ENCODE peak calls at places on chromosome 12, in five cellular contexts. E, D, M, H and F are unnamed samples.

GRCh38 chr12:57175428-57176138 is 28.2 kb upstream of the LRP1-AS start:
- DNase-seq in E (peak; percentile 71), D (peak; percentile 85), M (no peak), H (peak; percentile 71), F (peak; percentile 40)

GRCh38 chr12:52884526-52885293 is 20.2 kb downstream of the KRT8 start:
- DNase-seq in E (peak; percentile 36), D (peak; percentile 93), M (peak; percentile 50), H (peak; percentile 64), F (peak; percentile 52)

GRCh38 chr12:16884056-16884455 is 278.1 kb upstream of the LMO3 start:
- DNase-seq in E (no peak), D (no peak), M (no peak), H (no peak), F (no peak)

GRCh38 chr12:39623919-39624318 is 4.3 kb upstream of the ABCD2 start:
- DNase-seq in E (no peak), D (no peak), M (no peak), H (peak; percentile 11), F (no peak)

GRCh38 chr12:15842106-15842505 is 40.1 kb upstream of the STRAP start:
- DNase-seq in E (peak; percentile 98), D (no peak), M (no peak), H (peak; percentile 44), F (no peak)

GRCh38 chr12:59122784-59123183 is 202.5 kb upstream of the LRIG3 start:
- DNase-seq in E (no peak), D (no peak), M (no peak), H (no peak), F (no peak)

GRCh38 chr12:48602192-48602989 is 32.5 kb upstream of the LALBA start:
- DNase-seq in E (no peak), D (no peak), M (no peak), H (no peak), F (no peak)

GRCh38 chr12:19641235-19642080 is 202.2 kb downstream of the AEBP2 start:
- DNase-seq in E (no peak), D (no peak), M (no peak), H (no peak), F (no peak)

GRCh38 chr12:86663691-86664090 is 407.5 kb upstream of the MGAT4C start:
- DNase-seq in E (no peak), D (no peak), M (no peak), H (no peak), F (no peak)

GRCh38 chr12:55849616-55850015 is 6.9 kb upstream of the MMP19 start:
- DNase-seq in E (no peak), D (no peak), M (no peak), H (no peak), F (no peak)

GRCh38 chr12:114457620-114458019 is 51.7 kb upstream of the TBX5 start:
- DNase-seq in E (no peak), D (no peak), M (no peak), H (no peak), F (no peak)

GRCh38 chr12:107660230-107660629 is 25.4 kb upstream of the PWP1 start:
- DNase-seq in E (no peak), D (no peak), M (no peak), H (no peak), F (no peak)

GRCh38 chr12:116376354-116377193 is 99.1 kb upstream of the MED13L start:
- DNase-seq in E (peak; percentile 83), D (no peak), M (no peak), H (peak; percentile 88), F (no peak)

GRCh38 chr12:65868133-65868705 is 43.9 kb downstream of the HMGA2 start:
- DNase-seq in E (peak; percentile 97), D (no peak), M (no peak), H (peak; percentile 81), F (no peak)

DNA sequence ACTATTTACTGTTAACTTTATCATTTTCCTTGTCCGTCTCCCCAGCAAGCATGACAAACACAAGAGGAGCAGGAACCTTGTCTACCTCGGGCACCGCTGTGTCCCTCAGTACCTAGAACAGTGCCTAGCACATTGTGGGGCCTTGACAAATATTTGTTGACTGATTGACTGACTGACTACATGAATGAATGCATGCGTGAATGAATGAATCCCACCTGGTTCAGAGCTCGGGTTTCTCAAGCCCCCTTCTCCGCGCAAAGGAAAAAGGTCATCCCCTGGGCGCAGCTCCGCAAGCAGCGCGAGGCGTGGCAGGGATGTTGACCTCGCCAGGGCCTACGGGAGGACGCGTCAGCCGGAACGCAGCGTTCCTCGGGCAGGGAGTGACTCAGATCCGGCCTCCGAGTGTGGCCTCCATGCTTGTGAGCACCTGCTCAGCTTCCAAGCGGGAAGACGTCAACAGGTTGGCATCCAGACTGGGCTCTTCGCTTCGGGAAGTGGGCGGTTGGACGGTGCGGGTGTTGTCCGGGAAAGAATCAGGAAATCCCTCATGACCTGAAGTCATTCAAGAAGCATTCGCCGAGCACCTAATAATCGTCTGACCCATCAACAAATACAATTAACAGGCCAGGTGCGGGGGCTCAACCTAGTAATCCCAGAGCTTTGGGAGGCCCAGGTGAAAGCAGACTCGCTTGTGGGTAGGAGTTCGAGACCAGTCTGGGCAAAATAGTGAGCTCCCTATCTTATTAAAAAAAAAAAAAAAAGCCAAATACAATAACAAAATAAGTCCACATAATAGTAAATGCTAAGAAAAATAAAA is 13.9 kb upstream of the UBC start:
- DNase-seq in E (peak; percentile 91), D (peak; percentile 77), M (no peak), H (no peak), F (no peak)
- H3K4me3 ChIP-seq in E (peak overlapping the region; percentile 63), D (peak overlapping the region; percentile 37), M (peak overlapping the region; percentile 58), H (peak overlapping the region; percentile 94), F (peak overlapping the region; percentile 77)

DNA sequence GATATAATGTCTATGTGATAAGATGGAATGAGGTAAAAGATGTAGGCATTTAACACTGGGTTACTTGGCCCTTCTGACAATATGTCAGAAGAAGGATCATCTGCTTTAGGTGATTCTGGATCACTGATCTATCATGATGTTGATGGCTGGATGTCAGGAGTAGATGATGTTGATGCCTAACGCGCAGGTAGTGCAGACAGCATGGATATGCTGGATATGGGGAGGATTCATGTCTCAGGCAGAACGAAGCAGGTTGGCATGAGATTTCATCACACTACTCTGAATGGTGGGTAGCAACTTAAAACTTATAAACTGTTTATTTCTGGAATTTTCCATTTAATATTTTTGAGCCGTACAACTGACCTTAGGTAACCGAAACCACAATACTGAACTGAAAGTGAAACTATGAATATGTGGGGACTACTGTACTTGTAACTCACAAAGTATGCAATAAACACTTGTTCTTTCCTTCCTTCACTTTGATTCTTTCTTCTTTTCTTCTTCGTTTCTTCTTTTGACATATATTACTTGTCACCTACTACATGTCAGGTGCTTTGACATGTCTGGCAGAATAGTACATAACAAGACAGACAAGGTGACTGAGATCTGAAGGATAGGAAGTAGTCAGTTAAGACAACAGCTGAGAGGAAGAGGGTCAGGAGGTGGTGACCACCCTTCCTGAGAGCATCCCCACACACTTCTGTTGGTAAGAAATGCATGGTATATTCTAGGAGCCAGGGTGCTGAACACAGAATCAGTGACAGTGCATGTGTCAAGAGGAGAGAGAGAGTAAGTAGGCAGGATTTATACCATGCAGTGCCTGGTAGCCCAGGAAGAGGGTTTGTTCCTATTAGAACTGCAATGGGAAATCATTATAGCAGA is 238.8 kb downstream of the PPFIA2 start:
- DNase-seq in E (no peak), D (no peak), M (no peak), H (peak; percentile 25), F (no peak)
- H3K36me3 ChIP-seq in E (no peaks in the 10 kb centered on the region), D (no peaks in the 10 kb centered on the region), M (no peaks in the 10 kb centered on the region), H (no peaks in the 10 kb centered on the region), F (no peaks in the 10 kb centered on the region)

GRCh38 chr12:31950088-31950487 is 9.1 kb upstream of the RESF1 start:
- DNase-seq in E (no peak), D (no peak), M (no peak), H (no peak), F (no peak)

GRCh38 chr12:31947971-31948370 is 11.2 kb upstream of the RESF1 start:
- DNase-seq in E (no peak), D (no peak), M (no peak), H (no peak), F (no peak)

GRCh38 chr12:31944299-31944698 is 14.9 kb upstream of the RESF1 start:
- DNase-seq in E (peak; percentile 6), D (no peak), M (no peak), H (no peak), F (no peak)
- H3K9me3 ChIP-seq in E (no peaks in the 10 kb centered on the region), D (no peaks in the 10 kb centered on the region), M (peaks cover 12% of the 10 kb centered on the region), H (peaks cover 6% of the 10 kb centered on the region), F (peaks cover 8% of the 10 kb centered on the region)

DNA sequence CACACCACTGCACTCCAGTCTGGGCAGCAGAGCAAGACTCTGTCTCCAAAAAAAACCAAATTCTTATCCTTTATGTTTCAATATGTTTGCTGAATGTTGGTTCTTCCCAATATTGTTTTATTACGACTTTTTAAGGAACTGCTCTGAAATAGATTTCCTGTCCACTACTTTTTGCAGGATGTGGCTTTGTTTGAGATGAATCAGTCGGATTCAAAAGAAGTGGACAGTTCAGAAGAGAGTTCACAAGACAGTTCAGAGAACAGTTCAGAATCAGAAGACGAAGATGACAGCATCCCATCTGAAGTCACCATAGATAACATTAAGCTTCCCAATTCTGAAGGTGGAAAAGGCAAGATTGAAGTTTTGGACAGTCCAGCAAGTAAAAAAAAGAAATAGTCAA is 8.2 kb downstream of the NOPCHAP1 start:
- DNase-seq in E (no peak), D (no peak), M (no peak), H (no peak), F (no peak)
- H3K4me3 ChIP-seq in E (no peak overlapping the region), D (no peak overlapping the region), M (no peak overlapping the region), H (no peak overlapping the region), F (no peak overlapping the region)

DNA sequence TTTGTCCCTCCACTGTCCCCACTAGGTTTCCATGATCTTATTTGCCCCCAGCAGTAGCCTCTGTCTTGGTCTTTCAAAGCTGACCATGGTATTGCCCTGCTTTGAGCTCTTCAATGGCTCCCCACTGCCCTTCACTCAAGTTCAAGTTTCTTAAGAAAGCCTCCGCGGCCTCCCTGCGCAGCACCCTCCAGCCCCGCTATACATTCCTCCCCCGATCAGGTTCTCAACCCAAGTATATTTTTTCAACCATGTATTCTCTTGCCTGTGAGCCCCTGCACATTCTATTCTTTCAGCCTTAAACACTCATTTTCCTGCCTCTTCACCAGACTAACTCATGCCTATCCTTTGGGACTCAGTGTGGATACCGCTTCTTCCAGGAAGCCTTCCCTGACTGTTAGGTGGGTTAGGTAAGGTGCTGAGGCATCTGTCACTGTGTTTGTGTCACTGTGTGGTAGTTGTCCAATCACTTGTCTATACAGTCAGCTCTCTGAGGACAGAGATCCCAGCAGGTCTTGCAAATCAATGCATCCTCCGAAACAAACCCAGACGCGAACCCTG is 4.3 kb downstream of the FAIM2 start:
- DNase-seq in E (no peak), D (no peak), M (no peak), H (no peak), F (no peak)
- H3K36me3 ChIP-seq in E (no peaks in the 10 kb centered on the region), D (no peaks in the 10 kb centered on the region), M (no peaks in the 10 kb centered on the region), H (peaks cover 4% of the 10 kb centered on the region), F (no peaks in the 10 kb centered on the region)

DNA sequence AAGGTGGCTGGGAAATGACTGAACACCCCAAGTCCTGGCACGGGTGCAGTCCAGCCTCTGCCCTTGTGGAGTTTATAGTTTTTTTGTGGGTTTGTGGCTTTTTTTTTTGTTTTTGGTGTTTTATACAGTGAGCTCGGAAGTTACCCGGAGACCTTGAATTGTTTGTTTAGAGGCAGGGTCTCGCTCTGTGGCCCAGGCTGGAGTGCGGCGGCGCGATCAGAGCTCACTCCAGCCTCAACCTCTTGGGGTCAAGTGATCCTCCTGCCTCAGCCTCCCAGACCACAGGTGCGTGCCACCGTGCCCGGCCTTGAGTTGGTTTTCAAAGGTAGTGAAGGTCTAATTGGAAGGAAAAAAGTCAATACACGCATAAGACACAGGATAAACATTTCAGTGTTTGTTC is 879 bp upstream of the ANHX start:
- DNase-seq in E (no peak), D (no peak), M (no peak), H (no peak), F (no peak)
- H3K9me3 ChIP-seq in E (peaks cover 47% of the 10 kb centered on the region), D (no peaks in the 10 kb centered on the region), M (no peaks in the 10 kb centered on the region), H (peaks cover 51% of the 10 kb centered on the region), F (no peaks in the 10 kb centered on the region)